ENCODE peak calls at places on chromosomes 7 and 10, in five cellular contexts. One of them, this sample, is unnamed.

GRCh38 chr10:59550061-59550460 is 159.6 kb downstream of the SLC16A9 start:
- DNase-seq in cardiac muscle cell: no peak
- DNase-seq in GM12864: no peak
- DNase-seq in fibroblast of villous mesenchyme: no peak
- DNase-seq in foreskin fibroblast: no peak
- DNase-seq in this sample: no peak

GRCh38 chr7:143280160-143280559 is 4.6 kb upstream of the TMEM139 start:
- DNase-seq in cardiac muscle cell: no peak
- DNase-seq in GM12864: no peak
- DNase-seq in fibroblast of villous mesenchyme: no peak
- DNase-seq in foreskin fibroblast: no peak
- DNase-seq in this sample: no peak

GRCh38 chr7:102814025-102814471 is 65.2 kb downstream of the FAM185A start:
- DNase-seq in cardiac muscle cell: peak
- DNase-seq in GM12864: no peak
- DNase-seq in fibroblast of villous mesenchyme: peak
- DNase-seq in foreskin fibroblast: peak
- DNase-seq in this sample: no peak

GRCh38 chr10:68559872-68560200 is 301 bp upstream of the TET1 start:
- DNase-seq in cardiac muscle cell: no peak
- DNase-seq in GM12864: no peak
- DNase-seq in fibroblast of villous mesenchyme: peak
- DNase-seq in foreskin fibroblast: peak
- DNase-seq in this sample: no peak

GRCh38 chr10:42866115-42866995 is 83.8 kb downstream of the BMS1 start:
- DNase-seq in cardiac muscle cell: peak
- DNase-seq in GM12864: no peak
- DNase-seq in fibroblast of villous mesenchyme: peak
- DNase-seq in foreskin fibroblast: peak
- DNase-seq in this sample: peak

GRCh38 chr7:13912740-13913320 is 76.6 kb downstream of the ETV1 start:
- DNase-seq in cardiac muscle cell: no peak
- DNase-seq in GM12864: no peak
- DNase-seq in fibroblast of villous mesenchyme: no peak
- DNase-seq in foreskin fibroblast: no peak
- DNase-seq in this sample: no peak

GRCh38 chr7:104967595-104967994 is 46.4 kb upstream of the KMT2E start:
- DNase-seq in cardiac muscle cell: peak
- DNase-seq in GM12864: no peak
- DNase-seq in fibroblast of villous mesenchyme: no peak
- DNase-seq in foreskin fibroblast: peak
- DNase-seq in this sample: no peak

GRCh38 chr10:97179731-97180366 is 5.9 kb downstream of the SLIT1 start:
- DNase-seq in cardiac muscle cell: peak
- DNase-seq in GM12864: no peak
- DNase-seq in fibroblast of villous mesenchyme: no peak
- DNase-seq in foreskin fibroblast: peak
- DNase-seq in this sample: no peak

GRCh38 chr7:39313958-39314357 is 252.2 kb upstream of the YAE1 start:
- DNase-seq in cardiac muscle cell: no peak
- DNase-seq in GM12864: no peak
- DNase-seq in fibroblast of villous mesenchyme: peak
- DNase-seq in foreskin fibroblast: no peak
- DNase-seq in this sample: no peak

GRCh38 chr10:66180651-66181318 is 745.1 kb upstream of the LRRTM3 start:
- DNase-seq in cardiac muscle cell: peak
- DNase-seq in GM12864: peak
- DNase-seq in fibroblast of villous mesenchyme: peak
- DNase-seq in foreskin fibroblast: peak
- DNase-seq in this sample: peak

GRCh38 chr10:24215193-24215592 is 6.3 kb downstream of the KIAA1217 start:
- DNase-seq in cardiac muscle cell: no peak
- DNase-seq in GM12864: no peak
- DNase-seq in fibroblast of villous mesenchyme: no peak
- DNase-seq in foreskin fibroblast: no peak
- DNase-seq in this sample: no peak

GRCh38 chr7:152180587-152180986 is 155.1 kb downstream of the GALNT11 start:
- DNase-seq in cardiac muscle cell: no peak
- DNase-seq in GM12864: no peak
- DNase-seq in fibroblast of villous mesenchyme: no peak
- DNase-seq in foreskin fibroblast: no peak
- DNase-seq in this sample: no peak

GRCh38 chr10:89466599-89467035 is 52.2 kb downstream of the IFIT5 start:
- DNase-seq in cardiac muscle cell: peak
- DNase-seq in GM12864: peak
- DNase-seq in fibroblast of villous mesenchyme: peak
- DNase-seq in foreskin fibroblast: peak
- DNase-seq in this sample: no peak

GRCh38 chr7:377069-378040 is 87.4 kb downstream of the FOXL3 start:
- DNase-seq in cardiac muscle cell: no peak
- DNase-seq in GM12864: no peak
- DNase-seq in fibroblast of villous mesenchyme: no peak
- DNase-seq in foreskin fibroblast: no peak
- DNase-seq in this sample: no peak

GRCh38 chr7:16398211-16399017 is 22.9 kb downstream of the CRPPA start:
- DNase-seq in cardiac muscle cell: peak
- DNase-seq in GM12864: no peak
- DNase-seq in fibroblast of villous mesenchyme: no peak
- DNase-seq in foreskin fibroblast: no peak
- DNase-seq in this sample: no peak

GRCh38 chr10:24952701-24953349 is 419 bp upstream of the PRTFDC1 start:
- DNase-seq in cardiac muscle cell: peak
- DNase-seq in GM12864: no peak
- DNase-seq in fibroblast of villous mesenchyme: peak
- DNase-seq in foreskin fibroblast: peak
- DNase-seq in this sample: peak

GRCh38 chr10:85862771-85863170 is 503.8 kb downstream of the GRID1 start:
- DNase-seq in cardiac muscle cell: no peak
- DNase-seq in GM12864: no peak
- DNase-seq in fibroblast of villous mesenchyme: no peak
- DNase-seq in foreskin fibroblast: no peak
- DNase-seq in this sample: no peak

GRCh38 chr7:974172-974571 is 1.2 kb downstream of the COX19 start:
- DNase-seq in cardiac muscle cell: peak
- DNase-seq in GM12864: no peak
- DNase-seq in fibroblast of villous mesenchyme: peak
- DNase-seq in foreskin fibroblast: no peak
- DNase-seq in this sample: no peak

GRCh38 chr7:70696139-70696782 is 435.7 kb upstream of the GALNT17 start:
- DNase-seq in cardiac muscle cell: no peak
- DNase-seq in GM12864: no peak
- DNase-seq in fibroblast of villous mesenchyme: no peak
- DNase-seq in foreskin fibroblast: no peak
- DNase-seq in this sample: no peak

GRCh38 chr7:157433628-157434027 is 96.8 kb downstream of the DNAJB6 start:
- DNase-seq in cardiac muscle cell: no peak
- DNase-seq in GM12864: no peak
- DNase-seq in fibroblast of villous mesenchyme: no peak
- DNase-seq in foreskin fibroblast: no peak
- DNase-seq in this sample: no peak

GRCh38 chr10:116665541-116666125 is 44.9 kb downstream of the PNLIPRP2 start:
- DNase-seq in cardiac muscle cell: peak
- DNase-seq in GM12864: no peak
- DNase-seq in fibroblast of villous mesenchyme: peak
- DNase-seq in foreskin fibroblast: no peak
- DNase-seq in this sample: no peak

GRCh38 chr10:34491666-34492065 is 323.4 kb downstream of the PARD3 start:
- DNase-seq in cardiac muscle cell: peak
- DNase-seq in GM12864: no peak
- DNase-seq in fibroblast of villous mesenchyme: no peak
- DNase-seq in foreskin fibroblast: peak
- DNase-seq in this sample: no peak

GRCh38 chr7:3138992-3139391 is 95.3 kb upstream of the CARD11 start:
- DNase-seq in cardiac muscle cell: no peak
- DNase-seq in GM12864: no peak
- DNase-seq in fibroblast of villous mesenchyme: no peak
- DNase-seq in foreskin fibroblast: peak
- DNase-seq in this sample: no peak

GRCh38 chr7:117124585-117125220 is 171.4 kb downstream of the ST7 start:
- DNase-seq in cardiac muscle cell: peak
- DNase-seq in GM12864: peak
- DNase-seq in fibroblast of villous mesenchyme: peak
- DNase-seq in foreskin fibroblast: peak
- DNase-seq in this sample: no peak

GRCh38 chr7:117126631-117127030 is 173.3 kb downstream of the ST7 start:
- DNase-seq in cardiac muscle cell: no peak
- DNase-seq in GM12864: no peak
- DNase-seq in fibroblast of villous mesenchyme: no peak
- DNase-seq in foreskin fibroblast: no peak
- DNase-seq in this sample: no peak

GRCh38 chr7:117122536-117122935 is 169.2 kb downstream of the ST7 start:
- DNase-seq in cardiac muscle cell: no peak
- DNase-seq in GM12864: no peak
- DNase-seq in fibroblast of villous mesenchyme: no peak
- DNase-seq in foreskin fibroblast: peak
- DNase-seq in this sample: no peak

GRCh38 chr7:117119192-117119924 is 166.1 kb downstream of the ST7 start:
- DNase-seq in cardiac muscle cell: peak
- DNase-seq in GM12864: peak
- DNase-seq in fibroblast of villous mesenchyme: peak
- DNase-seq in foreskin fibroblast: peak
- DNase-seq in this sample: peak

DNA sequence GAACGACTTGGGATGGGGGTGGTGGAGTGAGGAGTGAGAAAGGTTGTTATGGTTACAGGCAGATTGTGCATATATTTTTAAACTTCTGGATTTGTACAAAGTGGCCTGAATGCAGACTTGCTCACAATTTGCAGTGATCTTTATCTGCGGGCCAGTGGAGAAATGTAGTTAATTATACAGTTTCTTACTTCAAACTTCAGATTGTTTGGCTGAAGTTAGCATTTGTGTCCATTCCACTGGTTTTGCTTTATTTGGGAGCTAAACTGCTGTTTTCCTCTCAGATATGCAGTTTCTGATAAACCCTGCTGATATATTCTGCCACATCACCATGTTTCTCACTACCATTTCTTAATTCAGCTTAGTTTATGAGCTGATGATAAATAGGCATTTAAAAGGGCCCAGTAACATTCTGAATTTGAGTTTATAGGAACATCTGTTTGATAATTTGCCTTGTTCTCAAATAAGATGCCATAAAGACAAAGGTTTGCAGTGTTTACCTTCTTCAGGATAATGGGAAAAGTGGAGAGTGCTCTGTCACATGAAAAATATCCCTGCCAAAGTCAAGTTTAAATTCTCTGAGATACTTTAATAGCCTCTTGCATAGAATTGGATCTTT is 170.1 kb downstream of the ST7 start:
- DNase-seq in cardiac muscle cell: no peak
- DNase-seq in GM12864: no peak
- DNase-seq in fibroblast of villous mesenchyme: peak
- DNase-seq in foreskin fibroblast: no peak
- DNase-seq in this sample: no peak
- TF ChIP-seq CTCF in cardiac muscle cell: no peak
- TF ChIP-seq CTCF in GM12864: no peak
- TF ChIP-seq CTCF in fibroblast of villous mesenchyme: no peak
- TF ChIP-seq CTCF in foreskin fibroblast: no peak
- TF ChIP-seq CTCF in this sample: no peak

GRCh38 chr10:94062611-94063010 is 68.9 kb downstream of the PLCE1 start:
- DNase-seq in cardiac muscle cell: peak
- DNase-seq in GM12864: no peak
- DNase-seq in fibroblast of villous mesenchyme: no peak
- DNase-seq in foreskin fibroblast: peak
- DNase-seq in this sample: no peak

GRCh38 chr10:94059174-94059573 is 65.4 kb downstream of the PLCE1 start:
- DNase-seq in cardiac muscle cell: no peak
- DNase-seq in GM12864: no peak
- DNase-seq in fibroblast of villous mesenchyme: no peak
- DNase-seq in foreskin fibroblast: no peak
- DNase-seq in this sample: no peak

GRCh38 chr10:94065787-94066186 is 72.1 kb downstream of the PLCE1 start:
- DNase-seq in cardiac muscle cell: no peak
- DNase-seq in GM12864: no peak
- DNase-seq in fibroblast of villous mesenchyme: no peak
- DNase-seq in foreskin fibroblast: no peak
- DNase-seq in this sample: no peak

GRCh38 chr10:94065344-94065743 is 71.6 kb downstream of the PLCE1 start:
- DNase-seq in cardiac muscle cell: peak
- DNase-seq in GM12864: no peak
- DNase-seq in fibroblast of villous mesenchyme: peak
- DNase-seq in foreskin fibroblast: peak
- DNase-seq in this sample: no peak

GRCh38 chr10:94061026-94061425 is 67.3 kb downstream of the PLCE1 start:
- DNase-seq in cardiac muscle cell: no peak
- DNase-seq in GM12864: no peak
- DNase-seq in fibroblast of villous mesenchyme: no peak
- DNase-seq in foreskin fibroblast: no peak
- DNase-seq in this sample: no peak
- TF ChIP-seq CTCF in cardiac muscle cell: no peak
- TF ChIP-seq CTCF in GM12864: no peak
- TF ChIP-seq CTCF in fibroblast of villous mesenchyme: no peak
- TF ChIP-seq CTCF in foreskin fibroblast: no peak
- TF ChIP-seq CTCF in this sample: no peak

DNA sequence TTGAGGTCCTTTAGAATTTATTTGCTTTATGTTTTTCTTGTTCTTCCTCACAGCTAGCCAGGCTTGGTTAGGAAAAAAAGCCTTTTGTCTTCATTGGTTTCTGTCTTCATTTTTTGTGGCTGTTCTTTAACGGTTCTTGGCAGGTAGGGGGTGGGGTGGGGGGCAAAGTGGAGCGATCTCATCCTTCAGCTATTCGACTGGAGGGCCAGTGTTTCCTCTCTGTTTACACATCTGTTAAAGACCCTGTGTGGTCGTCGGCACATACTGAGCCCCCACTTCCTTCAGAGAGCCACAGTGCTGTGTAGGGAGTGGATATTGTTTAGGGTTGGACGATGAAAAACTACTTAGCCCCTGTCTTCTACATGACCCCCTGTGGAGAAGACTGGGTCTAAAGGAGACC is 28.9 kb downstream of the PRPF18 start:
- DNase-seq in cardiac muscle cell: no peak
- DNase-seq in GM12864: no peak
- DNase-seq in fibroblast of villous mesenchyme: no peak
- DNase-seq in foreskin fibroblast: no peak
- DNase-seq in this sample: no peak
- TF ChIP-seq CTCF in cardiac muscle cell: no peak
- TF ChIP-seq CTCF in GM12864: no peak
- TF ChIP-seq CTCF in fibroblast of villous mesenchyme: no peak
- TF ChIP-seq CTCF in foreskin fibroblast: no peak
- TF ChIP-seq CTCF in this sample: no peak

DNA sequence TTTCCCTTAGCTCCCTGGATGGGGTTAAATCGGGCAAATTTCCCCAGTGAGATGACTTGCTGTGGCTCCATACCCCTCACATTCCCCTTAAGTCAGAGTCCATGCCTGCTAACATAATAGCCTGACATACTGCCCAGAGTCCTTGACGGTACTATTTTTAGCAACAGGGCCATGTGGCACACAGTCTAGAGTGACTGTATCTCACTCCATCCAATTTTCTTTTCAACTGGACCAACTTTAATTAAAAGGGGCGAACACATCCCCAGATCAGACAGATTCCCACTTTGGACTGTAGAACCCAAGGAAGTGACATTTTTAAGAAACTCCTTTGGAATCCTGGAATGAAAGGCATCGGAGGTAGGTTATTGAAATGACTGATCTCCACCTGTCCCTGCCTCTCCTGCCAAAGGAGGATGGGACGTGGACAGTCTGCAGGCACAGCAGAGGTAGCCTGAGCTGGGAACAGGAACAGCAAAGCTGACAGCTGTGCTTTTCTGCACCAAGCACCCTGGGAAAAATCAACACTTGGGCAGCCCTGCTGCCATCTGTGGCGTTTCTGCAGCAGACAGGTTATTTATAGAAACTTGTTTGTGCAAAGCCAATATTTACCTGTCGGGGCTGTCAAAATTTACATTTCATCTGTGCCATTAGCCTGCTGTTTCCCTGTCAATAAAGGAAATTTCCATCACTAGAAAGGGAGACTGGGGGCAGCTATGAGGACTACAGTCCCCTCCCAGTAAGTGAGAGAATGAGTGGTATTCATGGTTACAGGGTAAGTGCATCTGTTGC is 221.5 kb upstream of the AOAH start:
- DNase-seq in cardiac muscle cell: no peak
- DNase-seq in GM12864: no peak
- DNase-seq in fibroblast of villous mesenchyme: no peak
- DNase-seq in foreskin fibroblast: no peak
- DNase-seq in this sample: no peak
- TF ChIP-seq CTCF in cardiac muscle cell: no peak
- TF ChIP-seq CTCF in GM12864: no peak
- TF ChIP-seq CTCF in fibroblast of villous mesenchyme: no peak
- TF ChIP-seq CTCF in foreskin fibroblast: no peak
- TF ChIP-seq CTCF in this sample: no peak